ENCODE peak calls at places on chromosomes 7 and 10, in four cellular contexts. Q is coronary artery, T is cardiac muscle cell, D is tibial nerve. Y is an unnamed sample.

GRCh38 chr10:97320480-97321031 is 1.5 kb downstream of the FRAT1 start:
- DNase-seq in T (peak; percentile 33), Q (no peak), D (no peak), Y (no peak)

GRCh38 chr7:158821173-158822021 is 7.9 kb downstream of the ESYT2 start:
- DNase-seq in D (no peak), Q (no peak), T (no peak), Y (no peak)

GRCh38 chr10:131070856-131071255 is 240.7 kb downstream of the TCERG1L start:
- DNase-seq in Q (no peak), D (no peak), T (no peak), Y (peak; percentile 31)

GRCh38 chr7:43522406-43523156 is 60.3 kb upstream of the STK17A start:
- DNase-seq in D (no peak), Q (no peak), T (no peak), Y (peak; percentile 85)

GRCh38 chr7:105218939-105219770 is 169.6 kb downstream of the SRPK2 start:
- DNase-seq in D (no peak), Q (no peak), T (no peak), Y (no peak)

GRCh38 chr7:134018321-134018720 is 108.8 kb upstream of the LRGUK start:
- DNase-seq in Q (no peak), D (no peak), T (no peak), Y (no peak)

GRCh38 chr7:8418627-8419245 is 14.7 kb upstream of the NXPH1 start:
- DNase-seq in T (peak; percentile 83), D (no peak), Q (no peak), Y (no peak)

GRCh38 chr10:43108951-43109350 is 29.3 kb upstream of the CSGALNACT2 start:
- DNase-seq in Q (no peak), T (no peak), D (no peak), Y (no peak)

GRCh38 chr10:71748671-71749191 is 24.6 kb downstream of the VSIR start:
- DNase-seq in T (no peak), D (peak; percentile 49), Q (no peak), Y (peak; percentile 61)

GRCh38 chr10:30057421-30057841 is 2.0 kb downstream of the JCAD start:
- DNase-seq in Q (no peak), T (no peak), D (no peak), Y (no peak)

GRCh38 chr10:127343831-127344230 is 147.4 kb upstream of the INSYN2A start:
- DNase-seq in Q (no peak), D (no peak), T (no peak), Y (no peak)

GRCh38 chr7:48760528-48761265 is 163.7 kb upstream of the CDC14C start:
- DNase-seq in T (no peak), Q (no peak), D (no peak), Y (no peak)

GRCh38 chr7:51017576-51018535 is 235.2 kb upstream of the GRB10 start:
- DNase-seq in Q (no peak), D (no peak), T (no peak), Y (no peak)

GRCh38 chr10:15585303-15585715 is 134.4 kb downstream of the ITGA8 start:
- DNase-seq in D (peak; percentile 35), T (peak; percentile 67), Q (peak; percentile 81), Y (no peak)

GRCh38 chr10:23479798-23480473 is 41.1 kb downstream of the OTUD1 start:
- DNase-seq in T (no peak), D (no peak), Q (no peak), Y (no peak)

GRCh38 chr7:67729771-67730170 is 733.1 kb downstream of the TYW1 start:
- DNase-seq in T (no peak), Q (no peak), D (no peak), Y (no peak)

GRCh38 chr10:123146892-123147634 is 873 bp upstream of the HMX2 start:
- DNase-seq in D (no peak), T (no peak), Q (no peak), Y (no peak)

GRCh38 chr10:91590904-91591791 is 41.7 kb downstream of the PPP1R3C start:
- DNase-seq in Q (no peak), D (no peak), T (peak; percentile 64), Y (no peak)

GRCh38 chr7:39979406-39980073 is 29.5 kb downstream of the CDK13 start:
- DNase-seq in T (peak; percentile 4), Q (no peak), D (no peak), Y (no peak)

GRCh38 chr10:77586719-77587423 is 50.7 kb downstream of the KCNMA1 start:
- DNase-seq in T (no peak), D (no peak), Q (no peak), Y (no peak)

GRCh38 chr7:94575646-94576045 is 66.0 kb downstream of the CASD1 start:
- DNase-seq in Q (no peak), T (no peak), D (no peak), Y (no peak)

GRCh38 chr7:101436857-101437576 is 74.3 kb downstream of the COL26A1 start:
- DNase-seq in Q (no peak), D (no peak), T (no peak), Y (no peak)

GRCh38 chr10:51806079-51806835 is 106.9 kb upstream of the CSTF2T start:
- DNase-seq in D (no peak), T (no peak), Q (no peak), Y (no peak)

GRCh38 chr10:131211556-131211955 is 100.0 kb downstream of the TCERG1L start:
- DNase-seq in D (no peak), T (no peak), Q (peak; percentile 52), Y (no peak)

GRCh38 chr7:122248472-122248871 is 56.1 kb downstream of the FEZF1 start:
- DNase-seq in D (no peak), Q (no peak), T (no peak), Y (no peak)

GRCh38 chr10:28849821-28850220 is 172.5 kb downstream of the BAMBI start:
- DNase-seq in T (no peak), Q (no peak), D (no peak), Y (no peak)

GRCh38 chr10:75234683-75235374 is 928 bp downstream of the COMTD1 start:
- DNase-seq in Q (no peak), D (no peak), T (peak; percentile 65), Y (no peak)

GRCh38 chr7:46215987-46216567 is 295.0 kb upstream of the IGFBP3 start:
- DNase-seq in T (peak; percentile 55), D (no peak), Q (no peak), Y (peak; percentile 91)

GRCh38 chr7:18126274-18126673 is 98.6 kb upstream of the PRPS1L1 start:
- DNase-seq in D (no peak), T (no peak), Q (no peak), Y (no peak)

GRCh38 chr10:90592903-90593302 is 264.9 kb downstream of the HTR7 start:
- DNase-seq in D (no peak), T (peak; percentile 82), Q (no peak), Y (no peak)

GRCh38 chr7:121244120-121244865 is 84.5 kb upstream of the WNT16 start:
- DNase-seq in Q (no peak), D (no peak), T (no peak), Y (no peak)

GRCh38 chr10:93065675-93066543 is 5.3 kb downstream of the CYP26C1 start:
- DNase-seq in D (no peak), Q (no peak), T (peak; percentile 27), Y (no peak)

GRCh38 chr10:22479419-22479818 is 134.1 kb downstream of the SPAG6 start:
- DNase-seq in Q (no peak), T (no peak), D (no peak), Y (no peak)

GRCh38 chr7:134991469-134992339 is 5.4 kb downstream of the AGBL3 start:
- DNase-seq in Q (no peak), T (no peak), D (no peak), Y (no peak)

GRCh38 chr7:137508437-137509175 is 165.1 kb upstream of the PTN start:
- DNase-seq in Q (no peak), T (no peak), D (no peak), Y (no peak)

GRCh38 chr7:87628780-87629569 is 777 bp downstream of the RUNDC3B start:
- DNase-seq in Q (no peak), D (no peak), T (peak; percentile 51), Y (no peak)

GRCh38 chr7:108196004-108196403 is 65.8 kb upstream of the LAMB4 start:
- DNase-seq in D (no peak), Q (no peak), T (no peak), Y (no peak)

GRCh38 chr7:145088111-145088745 is 252.4 kb upstream of the TPK1 start:
- DNase-seq in T (no peak), D (no peak), Q (no peak), Y (no peak)

GRCh38 chr7:4140933-4141332 is 541.2 kb upstream of the FOXK1 start:
- DNase-seq in Q (no peak), D (no peak), T (no peak), Y (no peak)

GRCh38 chr10:667096-667495 is 22.4 kb downstream of the DIP2C start:
- DNase-seq in Q (no peak), T (no peak), D (no peak), Y (no peak)
- H3K27ac ChIP-seq in Q (no peak overlapping the region), T (no peak overlapping the region), D (no peak overlapping the region), Y (no peak overlapping the region)

GRCh38 chr7:66313913-66314568 is 108.9 kb downstream of the TPST1 start:
- DNase-seq in D (no peak), T (no peak), Q (no peak), Y (no peak)
- H3K27ac ChIP-seq in D (no peak overlapping the region), T (no peak overlapping the region), Q (no peak overlapping the region), Y (no peak overlapping the region)

GRCh38 chr7:140537750-140538482 is 58.6 kb upstream of the MKRN1 start:
- DNase-seq in Q (no peak), D (no peak), T (no peak), Y (no peak)
- H3K27ac ChIP-seq in Q (peak overlapping the region; percentile 48), D (no peak overlapping the region), T (no peak overlapping the region), Y (no peak overlapping the region)

DNA sequence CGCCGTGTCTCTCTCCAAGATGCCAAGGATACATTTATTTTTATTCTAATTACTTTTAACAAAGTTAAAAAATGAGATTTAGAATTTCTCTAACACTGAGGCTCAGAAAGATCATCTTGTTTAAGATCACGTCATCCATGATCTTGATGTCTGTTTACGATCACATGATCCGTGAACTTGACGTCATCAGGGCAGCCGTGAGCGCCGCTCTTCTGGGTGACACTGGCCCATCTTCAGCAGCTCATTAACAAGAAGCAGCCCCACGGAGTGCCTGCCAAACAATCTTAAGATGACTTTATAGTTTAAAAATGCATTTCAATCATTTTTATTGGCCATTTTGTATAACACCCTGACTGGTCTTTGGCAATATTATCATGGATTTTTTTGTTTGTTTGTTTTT is 291.1 kb upstream of the PRKCQ start:
- DNase-seq in D (no peak), T (no peak), Q (no peak), Y (no peak)
- H3K27ac ChIP-seq in D (no peak overlapping the region), T (no peak overlapping the region), Q (no peak overlapping the region), Y (no peak overlapping the region)